ENCODE peak calls at places on chromosomes 7 and 10, in ten cellular contexts. I is Calu3; J is fibroblast of pulmonary artery; Y is stomach; K is foreskin fibroblast; G is osteocyte; C is uterus; H is cardiac fibroblast; O is CD8-positive, alpha-beta T cell; L is heart left ventricle. T is an unnamed sample.
A peak's percentile ranks its signal among the peaks of the same experiment; 100 is the strongest.

GRCh38 chr10:97075961-97076525 is 109.7 kb downstream of the SLIT1 start:
- DNase-seq in O (no peak), K (no peak), I (no peak), C (no peak), H (no peak), Y (no peak), G (no peak), J (no peak), L (peak; percentile 15), T (no peak)

GRCh38 chr10:10017716-10018115 is 1000.0 kb upstream of the CELF2 start:
- DNase-seq in H (no peak), L (no peak), C (no peak), K (no peak), G (no peak), J (no peak), I (no peak), O (no peak), Y (no peak), T (no peak)

GRCh38 chr10:60208676-60209269 is 180.9 kb downstream of the ANK3 start:
- DNase-seq in Y (no peak), K (peak; percentile 66), J (peak; percentile 65), H (peak; percentile 72), C (no peak), I (peak; percentile 19), O (no peak), G (no peak), L (no peak), T (no peak)

GRCh38 chr10:124604214-124605000 is 139.8 kb downstream of the FAM53B start:
- DNase-seq in H (no peak), J (no peak), G (no peak), C (no peak), Y (no peak), O (no peak), L (peak; percentile 21), I (no peak), K (no peak), T (no peak)

GRCh38 chr7:141702892-141703291 is 926 bp upstream of the DENND11 start:
- DNase-seq in G (no peak), O (no peak), L (no peak), H (no peak), J (no peak), Y (no peak), C (no peak), I (no peak), K (no peak), T (no peak)

GRCh38 chr10:93386496-93387369 is 95.4 kb downstream of the MYOF start:
- DNase-seq in I (no peak), K (peak; percentile 77), G (no peak), H (peak; percentile 58), L (peak; percentile 34), Y (no peak), J (no peak), C (no peak), O (no peak), T (no peak)

GRCh38 chr10:48468866-48469511 is 135.9 kb downstream of the ARHGAP22 start:
- DNase-seq in K (no peak), O (no peak), Y (peak; percentile 22), J (no peak), H (no peak), G (peak; percentile 73), L (no peak), C (no peak), I (no peak), T (no peak)

GRCh38 chr10:130062201-130062600 is 48.4 kb downstream of the C10orf143 start:
- DNase-seq in L (no peak), J (no peak), K (no peak), H (no peak), G (no peak), Y (no peak), O (no peak), C (no peak), I (no peak), T (no peak)

GRCh38 chr10:111762114-111762513 is 421.5 kb downstream of the GPAM start:
- DNase-seq in H (no peak), Y (no peak), O (no peak), L (no peak), I (no peak), G (no peak), J (no peak), K (no peak), C (no peak), T (no peak)

GRCh38 chr7:142375710-142376313 is 118.0 kb upstream of the PRSS58 start:
- DNase-seq in H (peak; percentile 21), G (no peak), L (no peak), I (peak; percentile 33), J (no peak), K (no peak), O (no peak), C (no peak), Y (no peak), T (no peak)

GRCh38 chr7:50275430-50275829 is 29.1 kb upstream of the IKZF1 start:
- DNase-seq in I (no peak), K (no peak), O (no peak), Y (no peak), H (no peak), C (no peak), L (no peak), G (no peak), J (no peak), T (no peak)

GRCh38 chr7:98836811-98837631 is 32.8 kb downstream of the TMEM130 start:
- DNase-seq in L (no peak), H (peak; percentile 33), I (peak; percentile 64), Y (peak; percentile 45), C (no peak), K (peak; percentile 46), O (no peak), G (no peak), J (peak; percentile 21), T (no peak)

GRCh38 chr7:127620406-127621233 is 2.7 kb upstream of the PAX4 start:
- DNase-seq in L (no peak), J (no peak), G (no peak), H (no peak), Y (no peak), K (peak; percentile 23), O (no peak), C (no peak), I (no peak), T (no peak)

GRCh38 chr10:104617831-104618230 is 23.3 kb upstream of the SORCS3 start:
- DNase-seq in H (no peak), G (no peak), Y (no peak), I (no peak), K (no peak), L (no peak), C (no peak), J (no peak), O (no peak), T (no peak)

GRCh38 chr10:104622175-104622574 is 18.9 kb upstream of the SORCS3 start:
- DNase-seq in K (no peak), Y (no peak), L (no peak), O (no peak), C (no peak), H (no peak), I (no peak), J (no peak), G (no peak), T (no peak)

GRCh38 chr10:104622598-104623209 is 18.4 kb upstream of the SORCS3 start:
- DNase-seq in L (no peak), G (no peak), K (peak; percentile 28), I (peak; percentile 39), Y (no peak), H (peak; percentile 8), C (no peak), J (peak; percentile 8), O (no peak), T (no peak)
- TF ChIP-seq CTCF in L (no peak), G (no peak), K (peak; percentile 37), I (no peak), Y (peak; percentile 23), H (peak; percentile 33), C (no peak), J (peak; percentile 30), O (no peak), T (peak; percentile 48)

GRCh38 chr10:68537796-68538195 is 10.5 kb upstream of the SLC25A16 start:
- DNase-seq in O (no peak), H (no peak), Y (no peak), L (no peak), J (no peak), K (no peak), C (no peak), I (no peak), G (no peak), T (no peak)
- TF ChIP-seq CTCF in O (no peak), H (no peak), Y (no peak), L (no peak), J (no peak), K (no peak), C (no peak), I (no peak), G (no peak), T (no peak)

GRCh38 chr7:17275749-17276671 is 22.4 kb upstream of the AHR start:
- DNase-seq in G (no peak), I (no peak), L (no peak), J (peak; percentile 96), C (no peak), H (peak; percentile 99), K (peak; percentile 92), O (no peak), Y (no peak), T (peak; percentile 93)

GRCh38 chr7:17274551-17275245 is 23.8 kb upstream of the AHR start:
- DNase-seq in Y (no peak), L (no peak), O (no peak), I (peak; percentile 64), G (no peak), C (no peak), K (peak; percentile 26), H (peak; percentile 84), J (peak; percentile 78), T (no peak)

DNA sequence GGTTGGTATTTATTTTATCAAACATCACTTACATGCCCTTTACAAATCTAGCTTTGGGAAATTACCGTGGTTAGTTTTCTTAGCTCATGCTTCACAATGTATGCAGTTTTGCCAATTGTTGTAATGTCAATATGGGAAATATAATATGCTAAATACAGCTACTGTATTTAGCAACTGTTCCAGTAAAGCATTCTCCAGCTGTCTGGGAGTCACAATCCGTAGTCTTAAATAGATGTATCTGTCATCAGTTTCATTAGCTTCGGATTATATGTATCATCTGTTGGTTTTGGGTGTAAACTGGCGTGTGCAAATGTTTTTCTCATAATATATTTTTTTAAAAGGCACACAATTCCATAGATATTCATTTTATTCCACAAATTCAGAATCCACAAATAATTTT is 19.4 kb upstream of the AHR start:
- DNase-seq in I (no peak), K (no peak), L (no peak), C (no peak), G (no peak), J (no peak), Y (no peak), H (no peak), O (no peak), T (no peak)
- TF ChIP-seq CTCF in I (no peak), K (no peak), L (no peak), C (no peak), G (no peak), J (no peak), Y (no peak), H (no peak), O (no peak), T (no peak)

DNA sequence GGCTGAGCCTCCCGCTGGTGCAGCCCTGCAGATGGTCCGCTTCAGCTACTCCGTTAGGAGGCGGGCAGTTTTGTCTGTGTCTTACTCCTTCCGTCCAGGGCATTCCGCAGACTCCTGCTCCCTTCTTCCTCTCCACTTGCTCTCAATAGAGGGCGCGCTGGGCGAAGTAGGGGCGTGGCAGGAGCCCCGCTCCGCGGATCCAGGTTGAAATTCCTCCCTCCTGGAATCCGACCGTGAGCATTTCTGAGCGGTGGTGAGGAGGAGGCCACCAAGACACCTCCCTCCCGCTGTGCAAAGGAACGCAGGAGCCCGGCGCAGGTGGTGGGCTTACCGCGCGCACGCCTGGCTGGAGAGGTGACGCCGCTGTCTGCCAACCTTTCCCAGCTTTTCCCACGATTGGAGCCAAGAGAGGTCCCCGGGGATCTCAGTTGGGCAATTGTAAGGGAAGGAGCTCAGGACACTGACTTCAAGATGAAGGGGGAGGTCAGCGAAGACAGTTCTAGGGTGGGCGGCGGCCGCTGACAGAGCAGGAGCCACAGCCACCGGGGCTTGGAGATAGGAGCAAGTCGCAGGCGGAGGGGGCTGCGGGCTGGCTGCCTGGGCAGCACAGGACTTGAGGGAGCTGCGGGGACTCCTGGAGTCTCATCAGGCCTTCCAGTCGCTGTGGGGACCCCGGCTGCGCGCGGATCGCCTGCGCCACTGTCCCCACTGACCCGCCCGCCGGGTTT is 1011.3 kb downstream of the XPNPEP1 start:
- DNase-seq in H (peak; percentile 44), G (no peak), I (no peak), J (peak; percentile 50), Y (peak; percentile 64), L (peak; percentile 40), K (peak; percentile 40), O (no peak), C (peak; percentile 73), T (no peak)
- TF ChIP-seq CTCF in H (peak; percentile 49), G (peak; percentile 48), I (no peak), J (peak; percentile 49), Y (peak; percentile 28), L (no peak), K (peak; percentile 74), O (no peak), C (peak; percentile 21), T (peak; percentile 81)

T was measured in BJ.